ENCODE peak calls at places on chromosomes 3 and 15, in nine cellular contexts. One of them, this sample, is unnamed.

GRCh38 chr3:72597756-72598195 is 250.5 kb downstream of the SHQ1 start:
- DNase-seq in foreskin fibroblast: no peak
- DNase-seq in endodermal cell: peak
- DNase-seq in GM10248: no peak
- DNase-seq in suprapubic skin: no peak
- DNase-seq in Panc1: no peak
- DNase-seq in adrenal gland: no peak
- DNase-seq in heart left ventricle: no peak
- DNase-seq in hepatocyte: no peak
- DNase-seq in this sample: no peak

GRCh38 chr3:162586591-162586990 is 1090.0 kb downstream of the OTOL1 start:
- DNase-seq in foreskin fibroblast: peak
- DNase-seq in endodermal cell: no peak
- DNase-seq in GM10248: no peak
- DNase-seq in suprapubic skin: no peak
- DNase-seq in Panc1: no peak
- DNase-seq in adrenal gland: no peak
- DNase-seq in heart left ventricle: no peak
- DNase-seq in hepatocyte: peak
- DNase-seq in this sample: no peak

GRCh38 chr3:58130591-58130990 is 80.2 kb downstream of the DNASE1L3 start:
- DNase-seq in foreskin fibroblast: no peak
- DNase-seq in endodermal cell: no peak
- DNase-seq in GM10248: no peak
- DNase-seq in suprapubic skin: no peak
- DNase-seq in Panc1: no peak
- DNase-seq in adrenal gland: no peak
- DNase-seq in heart left ventricle: no peak
- DNase-seq in hepatocyte: no peak
- DNase-seq in this sample: no peak

GRCh38 chr15:99909914-99910313 is 176.7 kb upstream of the LYSMD4 start:
- DNase-seq in foreskin fibroblast: no peak
- DNase-seq in endodermal cell: peak
- DNase-seq in GM10248: peak
- DNase-seq in suprapubic skin: no peak
- DNase-seq in Panc1: no peak
- DNase-seq in adrenal gland: no peak
- DNase-seq in heart left ventricle: peak
- DNase-seq in hepatocyte: peak
- DNase-seq in this sample: peak

GRCh38 chr3:127114337-127115070 is 78.4 kb upstream of the PRR23E start:
- DNase-seq in foreskin fibroblast: no peak
- DNase-seq in endodermal cell: peak
- DNase-seq in GM10248: no peak
- DNase-seq in suprapubic skin: peak
- DNase-seq in Panc1: no peak
- DNase-seq in adrenal gland: no peak
- DNase-seq in heart left ventricle: no peak
- DNase-seq in hepatocyte: no peak
- DNase-seq in this sample: no peak

GRCh38 chr3:177459397-177459796 is 262.1 kb upstream of the TBL1XR1 start:
- DNase-seq in foreskin fibroblast: peak
- DNase-seq in endodermal cell: no peak
- DNase-seq in GM10248: no peak
- DNase-seq in suprapubic skin: no peak
- DNase-seq in Panc1: no peak
- DNase-seq in adrenal gland: no peak
- DNase-seq in heart left ventricle: no peak
- DNase-seq in hepatocyte: peak
- DNase-seq in this sample: no peak

GRCh38 chr3:63523100-63523499 is 129.4 kb upstream of the SNTN start:
- DNase-seq in foreskin fibroblast: no peak
- DNase-seq in endodermal cell: peak
- DNase-seq in GM10248: no peak
- DNase-seq in suprapubic skin: no peak
- DNase-seq in Panc1: no peak
- DNase-seq in adrenal gland: no peak
- DNase-seq in heart left ventricle: no peak
- DNase-seq in hepatocyte: no peak
- DNase-seq in this sample: no peak

GRCh38 chr3:13890377-13891016 is 10.6 kb upstream of the WNT7A start:
- DNase-seq in foreskin fibroblast: no peak
- DNase-seq in endodermal cell: peak
- DNase-seq in GM10248: no peak
- DNase-seq in suprapubic skin: no peak
- DNase-seq in Panc1: no peak
- DNase-seq in adrenal gland: peak
- DNase-seq in heart left ventricle: no peak
- DNase-seq in hepatocyte: no peak
- DNase-seq in this sample: no peak

GRCh38 chr3:187746479-187747335 is 1.4 kb upstream of the BCL6 start:
- DNase-seq in foreskin fibroblast: no peak
- DNase-seq in endodermal cell: peak
- DNase-seq in GM10248: no peak
- DNase-seq in suprapubic skin: no peak
- DNase-seq in Panc1: no peak
- DNase-seq in adrenal gland: peak
- DNase-seq in heart left ventricle: no peak
- DNase-seq in hepatocyte: peak
- DNase-seq in this sample: no peak
- TF ChIP-seq CTCF in foreskin fibroblast: no peak
- TF ChIP-seq CTCF in endodermal cell: no peak
- TF ChIP-seq CTCF in GM10248: no peak
- TF ChIP-seq CTCF in suprapubic skin: no peak
- TF ChIP-seq CTCF in Panc1: no peak
- TF ChIP-seq CTCF in adrenal gland: no peak
- TF ChIP-seq CTCF in heart left ventricle: no peak
- TF ChIP-seq CTCF in hepatocyte: no peak
- TF ChIP-seq CTCF in this sample: no peak

GRCh38 chr3:196643761-196644160 is 4.3 kb downstream of the NRROS start:
- DNase-seq in foreskin fibroblast: no peak
- DNase-seq in endodermal cell: no peak
- DNase-seq in GM10248: no peak
- DNase-seq in suprapubic skin: no peak
- DNase-seq in Panc1: no peak
- DNase-seq in adrenal gland: no peak
- DNase-seq in heart left ventricle: no peak
- DNase-seq in hepatocyte: no peak
- DNase-seq in this sample: no peak
- TF ChIP-seq CTCF in foreskin fibroblast: no peak
- TF ChIP-seq CTCF in endodermal cell: no peak
- TF ChIP-seq CTCF in GM10248: no peak
- TF ChIP-seq CTCF in suprapubic skin: no peak
- TF ChIP-seq CTCF in Panc1: no peak
- TF ChIP-seq CTCF in adrenal gland: no peak
- TF ChIP-seq CTCF in heart left ventricle: no peak
- TF ChIP-seq CTCF in hepatocyte: no peak
- TF ChIP-seq CTCF in this sample: no peak

DNA sequence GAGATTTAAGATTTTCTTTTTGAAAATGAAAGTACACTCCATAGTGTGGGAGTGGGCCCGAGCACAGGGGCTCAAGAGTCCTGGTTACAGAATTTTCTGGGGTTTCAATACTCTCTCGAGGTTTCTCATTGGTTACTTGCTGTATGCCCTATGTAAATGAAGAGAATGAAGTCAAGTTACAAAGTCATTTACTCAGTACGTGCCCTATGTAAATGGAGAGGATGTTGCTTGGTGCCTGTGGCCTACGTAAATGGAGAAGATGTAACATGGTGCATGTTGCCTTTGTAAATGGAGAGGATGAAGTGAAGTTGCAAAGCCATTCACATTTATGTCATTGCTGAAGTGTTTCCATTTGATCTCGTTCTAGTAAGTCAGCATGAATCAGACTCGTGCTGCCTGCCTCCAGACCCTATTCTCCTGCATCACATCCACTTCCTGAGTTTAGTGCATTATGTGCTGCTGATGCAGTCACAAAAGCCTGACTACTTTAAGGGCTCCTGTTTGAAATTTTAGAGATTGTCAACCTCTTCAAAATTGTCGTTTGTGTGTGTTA is 302.0 kb downstream of the ZBBX start:
- DNase-seq in foreskin fibroblast: no peak
- DNase-seq in endodermal cell: no peak
- DNase-seq in GM10248: no peak
- DNase-seq in suprapubic skin: no peak
- DNase-seq in Panc1: no peak
- DNase-seq in adrenal gland: no peak
- DNase-seq in heart left ventricle: no peak
- DNase-seq in hepatocyte: no peak
- DNase-seq in this sample: no peak
- TF ChIP-seq CTCF in foreskin fibroblast: no peak
- TF ChIP-seq CTCF in endodermal cell: no peak
- TF ChIP-seq CTCF in GM10248: no peak
- TF ChIP-seq CTCF in suprapubic skin: no peak
- TF ChIP-seq CTCF in Panc1: no peak
- TF ChIP-seq CTCF in adrenal gland: no peak
- TF ChIP-seq CTCF in heart left ventricle: no peak
- TF ChIP-seq CTCF in hepatocyte: no peak
- TF ChIP-seq CTCF in this sample: no peak

DNA sequence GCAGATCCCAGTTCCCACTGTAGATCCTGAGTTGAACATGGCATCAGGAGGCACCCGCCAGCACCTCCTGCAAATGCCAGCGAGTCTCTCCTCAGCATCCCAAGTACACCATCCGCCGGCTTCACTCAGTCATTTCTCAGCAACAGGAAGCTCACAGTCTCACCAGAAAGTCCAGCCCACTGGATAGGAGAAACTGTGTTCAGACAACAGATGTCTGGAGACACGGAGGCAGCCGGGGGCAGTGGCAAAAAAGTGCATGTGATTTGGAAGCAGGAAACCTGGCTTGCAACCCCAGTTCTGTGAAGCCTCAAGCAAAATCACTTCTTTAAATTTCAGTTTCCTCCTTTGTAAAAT is 68.7 kb downstream of the SRGAP3 start:
- DNase-seq in foreskin fibroblast: no peak
- DNase-seq in endodermal cell: no peak
- DNase-seq in GM10248: no peak
- DNase-seq in suprapubic skin: no peak
- DNase-seq in Panc1: no peak
- DNase-seq in adrenal gland: no peak
- DNase-seq in heart left ventricle: no peak
- DNase-seq in hepatocyte: no peak
- DNase-seq in this sample: peak
- TF ChIP-seq CTCF in foreskin fibroblast: no peak
- TF ChIP-seq CTCF in endodermal cell: no peak
- TF ChIP-seq CTCF in GM10248: no peak
- TF ChIP-seq CTCF in suprapubic skin: no peak
- TF ChIP-seq CTCF in Panc1: no peak
- TF ChIP-seq CTCF in adrenal gland: no peak
- TF ChIP-seq CTCF in heart left ventricle: no peak
- TF ChIP-seq CTCF in hepatocyte: no peak
- TF ChIP-seq CTCF in this sample: no peak

DNA sequence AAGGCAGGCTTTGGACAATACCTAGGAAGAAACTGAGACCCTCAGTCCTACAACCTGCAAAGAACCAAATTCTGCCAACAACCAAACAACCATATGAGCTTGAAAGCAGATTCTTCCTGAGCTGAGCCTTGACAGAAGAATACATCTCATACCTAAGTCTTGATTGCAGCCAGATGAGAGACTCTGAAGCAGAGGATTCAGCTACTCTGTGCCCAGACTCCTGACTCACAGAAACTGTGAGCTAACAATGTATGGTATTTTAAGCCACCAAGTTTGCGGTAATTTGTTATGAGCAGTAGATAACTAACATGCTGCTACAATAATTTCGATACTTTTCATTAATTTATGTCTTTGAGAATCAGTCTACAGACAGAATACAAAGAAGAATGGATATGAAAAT is 325.1 kb upstream of the CBLB start:
- DNase-seq in foreskin fibroblast: no peak
- DNase-seq in endodermal cell: no peak
- DNase-seq in GM10248: no peak
- DNase-seq in suprapubic skin: no peak
- DNase-seq in Panc1: no peak
- DNase-seq in adrenal gland: no peak
- DNase-seq in heart left ventricle: no peak
- DNase-seq in hepatocyte: no peak
- DNase-seq in this sample: no peak
- TF ChIP-seq CTCF in foreskin fibroblast: no peak
- TF ChIP-seq CTCF in endodermal cell: no peak
- TF ChIP-seq CTCF in GM10248: no peak
- TF ChIP-seq CTCF in suprapubic skin: no peak
- TF ChIP-seq CTCF in Panc1: no peak
- TF ChIP-seq CTCF in adrenal gland: no peak
- TF ChIP-seq CTCF in heart left ventricle: no peak
- TF ChIP-seq CTCF in hepatocyte: no peak
- TF ChIP-seq CTCF in this sample: no peak

DNA sequence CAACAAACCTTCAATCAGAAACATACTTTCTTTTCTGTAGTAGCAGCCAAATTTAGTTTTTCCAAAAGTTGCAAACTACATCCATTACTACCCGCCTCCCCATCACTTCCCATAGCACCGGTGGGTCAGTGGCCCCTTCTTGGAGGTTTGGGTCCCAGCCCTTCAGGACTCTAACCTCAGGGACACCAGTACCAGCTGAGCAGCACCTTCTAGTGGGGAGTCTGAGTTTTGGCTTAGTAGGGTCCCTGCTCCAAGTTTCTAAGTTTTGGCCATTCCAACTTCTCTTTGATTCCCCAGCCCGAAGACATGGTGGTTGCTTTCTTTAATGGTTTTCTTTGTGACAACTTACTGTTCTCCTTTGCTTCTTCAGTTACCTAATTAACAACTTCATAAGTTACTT is 160.6 kb downstream of the ECT2 start:
- DNase-seq in foreskin fibroblast: no peak
- DNase-seq in endodermal cell: no peak
- DNase-seq in GM10248: no peak
- DNase-seq in suprapubic skin: no peak
- DNase-seq in Panc1: no peak
- DNase-seq in adrenal gland: no peak
- DNase-seq in heart left ventricle: no peak
- DNase-seq in hepatocyte: no peak
- DNase-seq in this sample: no peak
- TF ChIP-seq CTCF in foreskin fibroblast: no peak
- TF ChIP-seq CTCF in endodermal cell: peak
- TF ChIP-seq CTCF in GM10248: no peak
- TF ChIP-seq CTCF in suprapubic skin: no peak
- TF ChIP-seq CTCF in Panc1: no peak
- TF ChIP-seq CTCF in adrenal gland: no peak
- TF ChIP-seq CTCF in heart left ventricle: no peak
- TF ChIP-seq CTCF in hepatocyte: no peak
- TF ChIP-seq CTCF in this sample: no peak

This sample was measured in GM20000.